ENCODE peak calls at places on chromosomes 4 and X, in six cellular contexts. G, I, D, Q, V and F are unnamed samples.
A peak's percentile ranks its signal among the peaks of the same experiment; 100 is the strongest.

GRCh38 chrX:154378059-154378798 is 866 bp upstream of the EMD start:
- DNase-seq in G (peak; percentile 56), I (no peak), D (peak; percentile 47), Q (no peak), V (peak; percentile 49), F (peak; percentile 51)

GRCh38 chr4:1503583-1504471 is 97.6 kb upstream of the NKX1-1 start:
- DNase-seq in G (no peak), I (no peak), D (no peak), Q (no peak), V (no peak), F (no peak)

GRCh38 chrX:107970073-107970472 is 12.1 kb downstream of the TEX13B start:
- DNase-seq in G (no peak), I (no peak), D (no peak), Q (no peak), V (no peak), F (no peak)

GRCh38 chrX:46326161-46326560 is 219.1 kb downstream of the ZNF674 start:
- DNase-seq in G (no peak), I (peak; percentile 12), D (peak; percentile 31), Q (no peak), V (peak; percentile 12), F (peak; percentile 31)

GRCh38 chrX:153909024-153909979 is 4.8 kb downstream of the AVPR2 start:
- DNase-seq in G (peak; percentile 32), I (no peak), D (peak; percentile 49), Q (no peak), V (no peak), F (no peak)

GRCh38 chr4:28966982-28967381 is 1753.2 kb upstream of the PCDH7 start:
- DNase-seq in G (no peak), I (peak; percentile 39), D (no peak), Q (no peak), V (peak; percentile 15), F (peak; percentile 50)

GRCh38 chrX:114626323-114626722 is 42.4 kb downstream of the HTR2C start:
- DNase-seq in G (no peak), I (no peak), D (peak; percentile 26), Q (no peak), V (peak; percentile 8), F (peak; percentile 12)

GRCh38 chr4:145808848-145809512 is 129.0 kb downstream of the C4orf51 start:
- DNase-seq in G (no peak), I (no peak), D (no peak), Q (no peak), V (no peak), F (no peak)

GRCh38 chr4:144633215-144633614 is 12.7 kb upstream of the HHIP start:
- DNase-seq in G (no peak), I (no peak), D (no peak), Q (no peak), V (no peak), F (no peak)

GRCh38 chrX:30196322-30196721 is 19.0 kb upstream of the MAGEB2 start:
- DNase-seq in G (no peak), I (peak; percentile 1), D (peak; percentile 49), Q (peak; percentile 7), V (peak; percentile 1), F (peak; percentile 8)

GRCh38 chr4:90357117-90357710 is 230.0 kb downstream of the CCSER1 start:
- DNase-seq in G (no peak), I (peak; percentile 6), D (peak; percentile 74), Q (peak; percentile 74), V (peak; percentile 89), F (peak; percentile 71)

GRCh38 chr4:82599336-82599735 is 37.5 kb upstream of the TMEM150C start:
- DNase-seq in G (no peak), I (no peak), D (peak; percentile 86), Q (peak; percentile 1), V (no peak), F (no peak)

GRCh38 chr4:83234902-83235644 is 49.5 kb downstream of the COQ2 start:
- DNase-seq in G (no peak), I (no peak), D (no peak), Q (no peak), V (no peak), F (no peak)

GRCh38 chr4:156970501-156971167 is 965 bp downstream of the PDGFC start:
- DNase-seq in G (peak; percentile 55), I (no peak), D (peak; percentile 72), Q (no peak), V (peak; percentile 70), F (no peak)

GRCh38 chr4:153464068-153464467 is 2.1 kb upstream of the TMEM131L start:
- DNase-seq in G (no peak), I (no peak), D (no peak), Q (no peak), V (no peak), F (peak; percentile 7)

GRCh38 chr4:101647710-101648034 is 142.9 kb upstream of the BANK1 start:
- DNase-seq in G (no peak), I (no peak), D (no peak), Q (no peak), V (no peak), F (no peak)

GRCh38 chrX:17390325-17390992 is 15.5 kb downstream of the NHS start:
- DNase-seq in G (no peak), I (no peak), D (no peak), Q (no peak), V (peak; percentile 39), F (no peak)

GRCh38 chr4:143344774-143345173 is 8.1 kb downstream of the GAB1 start:
- DNase-seq in G (no peak), I (no peak), D (no peak), Q (no peak), V (peak; percentile 33), F (no peak)
- H3K4me3 ChIP-seq in G (no peak overlapping the region), I (no peak overlapping the region), D (no peak overlapping the region), Q (no peak overlapping the region), V (no peak overlapping the region), F (no peak overlapping the region)

DNA sequence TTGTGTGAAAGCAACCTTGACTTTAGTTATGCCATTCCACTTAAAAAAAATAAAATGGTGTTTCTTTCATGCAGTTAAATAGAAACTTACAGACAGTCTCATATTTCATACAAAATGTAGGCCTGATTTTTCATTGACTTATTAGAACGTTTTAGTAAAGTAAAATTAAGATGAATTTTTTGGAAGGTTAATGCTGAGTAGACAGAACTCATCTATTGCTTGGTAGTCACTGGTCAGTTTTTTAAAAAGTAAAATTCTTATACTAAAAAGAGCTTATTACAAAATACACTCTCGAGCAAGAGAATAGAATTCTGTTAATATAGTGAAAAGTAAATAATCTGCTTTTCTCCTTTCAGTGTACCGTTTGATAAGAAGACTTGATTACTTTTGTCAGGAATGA is 21.4 kb upstream of the MOB1B start:
- DNase-seq in G (no peak), I (no peak), D (no peak), Q (no peak), V (no peak), F (no peak)
- TF ChIP-seq CTCF in G (no peak), I (no peak), D (no peak), Q (no peak), V (no peak), F (no peak)

GRCh38 chrX:139246295-139246694 is 284.2 kb upstream of the F9 start:
- DNase-seq in G (no peak), I (no peak), D (no peak), Q (no peak), V (no peak), F (no peak)
- H3K4me3 ChIP-seq in G (no peak overlapping the region), I (no peak overlapping the region), D (no peak overlapping the region), Q (no peak overlapping the region), V (no peak overlapping the region), F (no peak overlapping the region)

GRCh38 chrX:150857453-150857852 is 41.0 kb downstream of the CD99L2 start:
- DNase-seq in G (no peak), I (no peak), D (no peak), Q (no peak), V (no peak), F (no peak)
- TF ChIP-seq CTCF in G (no peak), I (no peak), D (no peak), Q (no peak), V (no peak), F (no peak)

DNA sequence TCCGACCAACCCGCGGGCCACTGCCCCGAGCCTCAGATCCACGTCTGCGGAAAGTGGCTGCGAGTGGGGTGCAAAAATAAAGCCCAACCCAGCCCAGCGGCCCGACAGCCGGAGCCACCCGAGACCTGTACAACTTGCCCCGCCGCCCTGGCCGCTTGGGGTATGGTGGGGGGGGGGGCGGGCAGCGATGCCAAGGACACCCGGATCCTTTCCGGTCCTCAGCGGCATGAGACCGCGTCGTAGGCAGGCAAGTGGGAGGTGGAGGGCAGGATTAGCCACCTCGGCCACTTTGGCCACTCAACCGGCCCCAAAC is 1.6 kb downstream of the SLITRK4 start:
- DNase-seq in G (no peak), I (no peak), D (no peak), Q (no peak), V (no peak), F (no peak)
- H3K4me3 ChIP-seq in G (peak overlapping the region; percentile 58), I (peak overlapping the region; percentile 9), D (peak overlapping the region; percentile 63), Q (no peak overlapping the region), V (no peak overlapping the region), F (peak overlapping the region; percentile 37)

DNA sequence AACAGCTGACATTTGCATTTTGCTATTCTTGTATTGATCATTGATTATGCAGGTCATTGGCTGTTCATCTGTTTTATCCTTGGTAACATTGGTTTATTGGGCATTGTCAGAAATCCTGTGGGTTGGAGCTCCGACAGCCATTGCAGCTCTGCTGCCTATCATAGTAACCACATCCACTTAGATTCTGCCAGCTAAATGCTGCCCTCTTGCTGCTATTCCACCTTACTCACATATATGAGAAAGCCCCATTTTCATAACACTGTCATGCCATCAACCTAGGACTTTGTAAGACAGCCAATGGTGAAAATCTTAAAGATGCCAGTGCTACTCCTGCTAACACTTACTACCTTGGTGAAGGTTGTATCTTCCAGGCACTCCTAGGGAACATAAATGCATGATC is 187.3 kb upstream of the CXCL13 start:
- DNase-seq in G (no peak), I (no peak), D (peak; percentile 49), Q (peak; percentile 24), V (no peak), F (no peak)
- TF ChIP-seq CTCF in G (no peak), I (peak; percentile 44), D (peak; percentile 48), Q (peak; percentile 37), V (no peak), F (peak; percentile 17)